ENCODE peak calls at places on chromosomes 13 and 19, in four cellular contexts. J, C, H and W are unnamed samples. For H3K4me1, the result is how much of the 10 kb centered on the place peaks cover.

GRCh38 chr13:97224544-97225324 is 2.6 kb downstream of the MBNL2 start:
- DNase-seq in J (no peak), C (no peak), H (no peak), W (no peak)

GRCh38 chr13:41883147-41883546 is 77.8 kb downstream of the VWA8 start:
- DNase-seq in J (no peak), C (no peak), H (no peak), W (no peak)

GRCh38 chr19:58398087-58398486 is 2.6 kb downstream of the RNF225 start:
- DNase-seq in C (no peak), J (no peak), H (peak), W (no peak)

GRCh38 chr13:84418041-84418440 is 535.8 kb upstream of the SLITRK1 start:
- DNase-seq in J (no peak), H (no peak), C (no peak), W (no peak)

GRCh38 chr13:40665754-40666057 is 735 bp downstream of the FOXO1 start:
- DNase-seq in C (no peak), H (no peak), J (no peak), W (no peak)

GRCh38 chr13:56773148-56773547 is 367.6 kb upstream of the PRR20A start:
- DNase-seq in J (no peak), H (no peak), C (no peak), W (no peak)

GRCh38 chr19:19461671-19462622 is 53.4 kb downstream of the TSSK6 start:
- DNase-seq in C (peak), J (peak), H (peak), W (peak)

GRCh38 chr13:94169783-94170513 is 309.5 kb downstream of the DCT start:
- DNase-seq in J (no peak), H (no peak), C (peak), W (no peak)

GRCh38 chr13:20197361-20197834 is 4.7 kb upstream of the GJB2 start:
- DNase-seq in J (no peak), H (no peak), C (no peak), W (peak)

GRCh38 chr13:98599502-98600328 is 22.8 kb upstream of the STK24 start:
- DNase-seq in C (no peak), H (no peak), J (no peak), W (no peak)

DNA sequence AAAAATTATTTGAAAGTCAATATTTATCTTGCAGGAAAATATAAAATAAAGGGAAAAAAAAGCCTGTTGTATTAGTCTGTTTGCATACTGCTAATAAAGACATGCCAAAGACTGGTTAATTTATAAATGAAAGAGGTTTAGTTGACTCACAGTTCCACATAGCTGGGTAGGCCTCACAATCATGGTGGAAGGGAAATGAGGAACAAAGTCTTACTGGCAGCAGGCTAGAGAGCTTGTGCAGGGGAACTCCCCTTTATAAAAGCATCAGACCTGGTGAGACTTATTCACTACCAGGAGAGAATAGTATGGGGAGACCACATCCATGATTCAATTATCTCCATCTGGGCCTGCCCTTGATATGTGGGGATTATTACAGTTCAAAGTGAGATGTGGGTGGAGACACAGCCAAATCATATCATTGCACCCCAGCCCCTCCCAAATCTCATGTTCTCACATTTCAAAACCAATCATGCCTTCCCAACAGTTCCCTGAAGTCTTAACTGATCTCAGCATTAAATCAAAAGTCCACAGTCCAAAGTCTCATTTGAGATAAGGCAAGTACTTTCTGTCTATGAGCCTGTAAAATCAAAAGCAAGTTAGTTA is 1416.5 kb upstream of the SPRY2 start:
- DNase-seq in H (no peak), J (no peak), C (no peak), W (no peak)
- H3K4me3 ChIP-seq in H (no peak), J (no peak), C (no peak), W (no peak)

DNA sequence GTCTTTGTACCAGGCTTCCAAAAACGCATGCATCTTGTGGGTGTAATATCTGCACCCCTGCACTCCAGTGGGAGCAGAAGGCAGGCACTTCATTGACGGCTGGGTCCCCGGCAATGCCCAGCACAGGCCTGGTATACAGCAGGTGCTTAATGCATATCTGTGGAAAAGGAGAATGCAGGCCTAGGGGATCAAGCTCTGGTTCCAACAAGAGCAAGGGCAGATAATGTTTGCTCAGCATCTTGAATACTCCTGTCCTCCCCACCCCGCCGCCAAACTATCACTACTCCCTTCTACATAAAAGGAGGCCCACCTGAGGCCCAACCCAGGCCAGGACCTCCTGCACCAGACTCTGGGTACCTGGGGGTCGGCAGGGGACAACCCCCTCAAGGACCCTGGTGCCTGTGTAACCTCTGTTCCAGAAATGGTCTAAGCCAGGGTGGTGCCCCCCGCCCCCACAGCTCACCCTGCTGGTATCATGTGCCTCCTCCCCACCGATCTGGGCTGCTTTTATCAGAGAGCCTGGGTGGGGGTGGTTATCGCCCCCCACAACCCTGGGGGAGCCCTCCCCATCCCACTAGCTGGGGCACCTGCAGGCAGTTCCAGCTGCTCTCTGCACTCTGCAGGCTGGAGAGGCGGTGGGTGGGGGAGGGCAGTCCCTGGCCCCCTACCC is 4.8 kb downstream of the KLF16 start:
- DNase-seq in H (peak), C (peak), J (no peak), W (no peak)
- H3K4me1 ChIP-seq in H (under half), C (under half), J (under half), W (half or more)

DNA sequence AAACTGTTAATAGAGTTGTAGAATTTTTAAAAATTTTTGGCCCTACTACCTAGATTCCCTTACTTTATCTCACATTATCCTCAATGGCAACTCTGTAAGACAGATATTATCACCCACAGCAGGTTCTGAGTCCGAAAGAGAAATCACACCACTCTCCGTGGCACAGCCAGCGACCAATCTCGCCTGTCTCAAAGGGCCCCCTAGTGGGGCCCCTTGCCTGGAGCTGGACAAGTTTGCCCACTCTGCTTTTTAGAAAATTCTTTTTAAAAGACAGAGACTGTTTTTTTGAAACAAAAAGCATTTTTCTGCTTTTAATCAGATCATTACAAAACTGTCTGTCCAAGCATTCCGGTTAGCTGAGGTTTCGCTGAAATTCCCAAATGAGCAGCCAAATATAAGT is 21.7 kb downstream of the PHF11 start:
- DNase-seq in H (no peak), C (no peak), J (no peak), W (peak)
- TF ChIP-seq CTCF in H (no peak), C (no peak), J (peak), W (peak)

DNA sequence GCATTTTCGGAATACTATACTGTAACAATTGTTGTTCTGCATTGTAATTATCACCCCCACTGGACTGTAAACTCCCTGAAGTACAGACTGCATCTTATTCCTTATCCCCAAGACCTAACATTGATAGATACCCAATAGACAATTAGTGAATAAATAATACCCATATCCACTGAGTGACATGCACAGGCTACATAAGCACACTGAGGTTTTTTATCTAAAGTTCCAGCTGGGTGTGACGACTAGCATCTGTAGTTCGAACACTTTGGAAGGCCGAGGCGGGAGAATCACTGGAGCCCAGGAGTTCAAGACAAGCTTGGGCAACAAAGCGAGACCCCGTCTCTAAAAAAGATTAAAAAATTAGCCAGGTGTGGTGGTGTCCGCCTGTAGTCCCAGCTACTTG is 2.5 kb downstream of the KPNA3 start:
- DNase-seq in J (no peak), H (no peak), C (no peak), W (no peak)
- H3K4me3 ChIP-seq in J (no peak), H (no peak), C (no peak), W (no peak)

DNA sequence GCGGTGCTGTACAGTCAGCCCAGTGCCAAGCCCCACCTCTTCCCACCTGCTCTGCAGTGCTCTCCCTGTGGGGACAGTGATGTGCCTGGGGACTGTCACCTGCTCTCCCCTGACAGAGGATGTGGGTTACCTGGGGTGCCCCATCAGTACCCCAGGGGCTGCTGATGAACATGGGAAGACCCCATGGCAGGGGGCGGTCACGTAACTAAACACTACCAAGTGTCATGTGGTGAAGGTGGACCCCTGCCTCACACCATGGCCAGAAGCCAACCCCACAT is 12.7 kb downstream of the KDM4B start:
- DNase-seq in J (no peak), C (no peak), H (no peak), W (no peak)
- H3K4me1 ChIP-seq in J (under half), C (under half), H (under half), W (under half)

GRCh38 chr13:71677114-71677513 is 189.9 kb downstream of the DACH1 start:
- DNase-seq in H (no peak), C (no peak), J (no peak), W (no peak)

GRCh38 chr13:71672527-71672926 is 194.5 kb downstream of the DACH1 start:
- DNase-seq in J (no peak), C (no peak), H (no peak), W (peak)

DNA sequence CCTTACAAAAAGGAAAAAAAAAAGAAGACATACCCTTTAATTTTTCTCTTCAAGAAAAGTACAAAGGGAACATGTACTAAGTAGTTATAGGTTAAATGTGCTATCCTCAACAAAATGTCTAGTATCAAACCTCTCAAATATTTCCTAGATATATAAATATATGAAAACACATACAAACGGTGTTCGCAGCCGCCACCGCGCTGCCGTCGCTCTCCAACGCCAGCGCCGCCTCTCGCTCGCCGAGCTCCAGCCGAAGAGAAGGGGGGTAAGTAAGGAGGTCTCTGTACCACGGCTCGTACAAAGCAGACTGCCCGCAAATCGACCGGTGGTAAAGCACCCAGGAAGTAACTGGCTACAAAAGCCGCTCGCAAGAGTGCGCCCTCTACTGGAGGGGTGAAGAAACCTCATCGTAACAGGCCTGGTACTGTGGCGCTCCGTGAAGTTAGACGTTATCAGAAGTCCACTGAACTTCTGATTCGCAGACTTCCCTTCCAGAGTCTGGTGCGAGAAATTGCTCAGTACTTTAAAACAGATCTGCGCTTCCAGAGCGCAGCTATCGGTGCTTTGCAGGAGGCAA is 192.1 kb downstream of the DACH1 start:
- DNase-seq in J (no peak), H (no peak), C (no peak), W (no peak)
- TF ChIP-seq CTCF in J (no peak), H (no peak), C (no peak), W (no peak)

DNA sequence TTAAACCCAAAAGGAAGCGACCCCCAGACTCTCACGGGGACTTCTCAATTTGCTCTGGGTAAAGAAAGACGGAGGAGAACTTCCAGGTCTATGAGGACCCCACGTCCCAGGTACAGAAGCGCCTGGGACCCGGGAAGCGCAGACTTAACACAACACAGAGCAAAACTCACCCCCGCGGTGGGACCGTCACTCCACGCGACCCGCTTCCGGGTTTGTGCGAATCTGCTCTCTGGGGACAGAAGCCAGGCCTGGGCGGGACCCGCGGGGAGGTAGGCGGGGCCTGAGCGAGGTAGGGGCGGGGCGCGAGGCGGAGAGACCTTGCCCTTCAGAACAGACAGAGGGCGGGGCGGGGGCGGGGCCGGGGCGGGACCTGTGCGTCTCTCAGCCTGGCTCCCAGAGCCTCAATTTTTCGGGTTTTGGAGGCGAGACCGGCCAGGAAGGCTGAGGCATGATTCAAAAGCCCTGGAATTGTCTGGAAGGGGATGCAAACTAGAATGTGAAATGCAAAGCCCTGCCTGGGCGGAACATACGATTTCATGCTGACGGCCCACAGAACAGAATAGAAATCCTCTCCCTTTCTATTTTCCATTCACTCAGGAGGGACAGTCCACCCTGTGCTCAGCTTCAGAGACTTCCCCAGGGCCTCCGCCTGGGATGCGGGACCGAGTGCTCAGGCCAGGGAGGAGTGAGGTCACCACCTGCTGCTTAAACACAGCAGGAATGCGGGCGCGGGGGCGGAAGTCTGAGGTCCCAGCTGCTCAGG is 19.3 kb upstream of the ZNF888 start:
- DNase-seq in H (peak), C (peak), J (peak), W (peak)
- H3K4me3 ChIP-seq in H (peak), C (peak), J (peak), W (peak)